ENCODE peak calls at places on chromosomes 11 and 22, in nine cellular contexts. One of them, this sample, is unnamed.

GRCh38 chr11:1299621-1300020 is 9.8 kb downstream of the TOLLIP start:
- DNase-seq in upper lobe of left lung: peak; percentile 79
- DNase-seq in cardiac fibroblast: no peak
- DNase-seq in CD14-positive monocyte: no peak
- DNase-seq in bronchial epithelial cell: no peak
- DNase-seq in GM13976: no peak
- DNase-seq in HCT116: no peak
- DNase-seq in upper lobe of right lung: no peak
- DNase-seq in astrocyte of the spinal cord: no peak
- DNase-seq in this sample: no peak

GRCh38 chr11:97234016-97234415 is 844.2 kb downstream of the JRKL start:
- DNase-seq in upper lobe of right lung: no peak
- DNase-seq in HCT116: no peak
- DNase-seq in upper lobe of left lung: no peak
- DNase-seq in CD14-positive monocyte: no peak
- DNase-seq in astrocyte of the spinal cord: no peak
- DNase-seq in GM13976: no peak
- DNase-seq in bronchial epithelial cell: no peak
- DNase-seq in cardiac fibroblast: no peak
- DNase-seq in this sample: no peak

GRCh38 chr11:70912226-70912840 is 340.0 kb downstream of the SHANK2 start:
- DNase-seq in cardiac fibroblast: no peak
- DNase-seq in astrocyte of the spinal cord: peak; percentile 7
- DNase-seq in bronchial epithelial cell: peak; percentile 65
- DNase-seq in upper lobe of left lung: no peak
- DNase-seq in GM13976: no peak
- DNase-seq in upper lobe of right lung: peak; percentile 1
- DNase-seq in HCT116: no peak
- DNase-seq in CD14-positive monocyte: no peak
- DNase-seq in this sample: no peak

GRCh38 chr11:77503006-77503405 is 29.1 kb upstream of the PAK1 start:
- DNase-seq in GM13976: no peak
- DNase-seq in CD14-positive monocyte: no peak
- DNase-seq in upper lobe of right lung: no peak
- DNase-seq in astrocyte of the spinal cord: no peak
- DNase-seq in bronchial epithelial cell: no peak
- DNase-seq in upper lobe of left lung: no peak
- DNase-seq in cardiac fibroblast: peak; percentile 29
- DNase-seq in HCT116: no peak
- DNase-seq in this sample: no peak

GRCh38 chr11:105838668-105839403 is 183.2 kb downstream of the MSANTD4 start:
- DNase-seq in upper lobe of right lung: no peak
- DNase-seq in GM13976: no peak
- DNase-seq in CD14-positive monocyte: no peak
- DNase-seq in astrocyte of the spinal cord: peak; percentile 48
- DNase-seq in bronchial epithelial cell: peak; percentile 83
- DNase-seq in upper lobe of left lung: no peak
- DNase-seq in HCT116: peak; percentile 35
- DNase-seq in cardiac fibroblast: no peak
- DNase-seq in this sample: no peak

GRCh38 chr22:29306830-29307657 is 594 bp downstream of the GAS2L1 start:
- DNase-seq in CD14-positive monocyte: no peak
- DNase-seq in astrocyte of the spinal cord: peak; percentile 83
- DNase-seq in upper lobe of left lung: peak; percentile 95
- DNase-seq in bronchial epithelial cell: peak; percentile 36
- DNase-seq in cardiac fibroblast: peak; percentile 80
- DNase-seq in upper lobe of right lung: peak; percentile 91
- DNase-seq in GM13976: peak; percentile 63
- DNase-seq in HCT116: no peak
- DNase-seq in this sample: no peak

GRCh38 chr11:111512296-111513239 is at the start of gene BTG4:
- DNase-seq in CD14-positive monocyte: no peak
- DNase-seq in astrocyte of the spinal cord: no peak
- DNase-seq in cardiac fibroblast: peak; percentile 13
- DNase-seq in GM13976: peak; percentile 43
- DNase-seq in upper lobe of left lung: peak; percentile 81
- DNase-seq in HCT116: no peak
- DNase-seq in bronchial epithelial cell: no peak
- DNase-seq in upper lobe of right lung: no peak
- DNase-seq in this sample: no peak

GRCh38 chr11:59247535-59248227 is 35.0 kb upstream of the MPEG1 start:
- DNase-seq in astrocyte of the spinal cord: peak; percentile 3
- DNase-seq in upper lobe of right lung: no peak
- DNase-seq in cardiac fibroblast: peak; percentile 81
- DNase-seq in HCT116: no peak
- DNase-seq in GM13976: no peak
- DNase-seq in CD14-positive monocyte: peak; percentile 67
- DNase-seq in bronchial epithelial cell: peak; percentile 43
- DNase-seq in upper lobe of left lung: no peak
- DNase-seq in this sample: peak; percentile 81

GRCh38 chr11:79626135-79626748 is 185.4 kb upstream of the TENM4 start:
- DNase-seq in GM13976: no peak
- DNase-seq in upper lobe of right lung: no peak
- DNase-seq in upper lobe of left lung: no peak
- DNase-seq in bronchial epithelial cell: peak; percentile 79
- DNase-seq in cardiac fibroblast: no peak
- DNase-seq in astrocyte of the spinal cord: no peak
- DNase-seq in CD14-positive monocyte: no peak
- DNase-seq in HCT116: no peak
- DNase-seq in this sample: no peak

GRCh38 chr11:11446967-11447366 is 93.9 kb upstream of the CSNK2A3 start:
- DNase-seq in upper lobe of right lung: no peak
- DNase-seq in cardiac fibroblast: no peak
- DNase-seq in GM13976: no peak
- DNase-seq in upper lobe of left lung: no peak
- DNase-seq in CD14-positive monocyte: no peak
- DNase-seq in HCT116: no peak
- DNase-seq in astrocyte of the spinal cord: no peak
- DNase-seq in bronchial epithelial cell: no peak
- DNase-seq in this sample: no peak

GRCh38 chr11:114233755-114234154 is 62.4 kb upstream of the NNMT start:
- DNase-seq in upper lobe of left lung: no peak
- DNase-seq in cardiac fibroblast: peak; percentile 26
- DNase-seq in bronchial epithelial cell: peak; percentile 10
- DNase-seq in astrocyte of the spinal cord: no peak
- DNase-seq in GM13976: no peak
- DNase-seq in upper lobe of right lung: no peak
- DNase-seq in HCT116: no peak
- DNase-seq in CD14-positive monocyte: no peak
- DNase-seq in this sample: no peak

GRCh38 chr22:31840581-31840980 is 86.8 kb downstream of the DEPDC5 start:
- DNase-seq in astrocyte of the spinal cord: no peak
- DNase-seq in upper lobe of left lung: no peak
- DNase-seq in HCT116: no peak
- DNase-seq in GM13976: no peak
- DNase-seq in CD14-positive monocyte: no peak
- DNase-seq in bronchial epithelial cell: no peak
- DNase-seq in upper lobe of right lung: no peak
- DNase-seq in cardiac fibroblast: no peak
- DNase-seq in this sample: no peak

GRCh38 chr22:45538284-45538683 is 35.6 kb downstream of the FBLN1 start:
- DNase-seq in GM13976: no peak
- DNase-seq in bronchial epithelial cell: no peak
- DNase-seq in astrocyte of the spinal cord: no peak
- DNase-seq in cardiac fibroblast: peak; percentile 58
- DNase-seq in HCT116: no peak
- DNase-seq in CD14-positive monocyte: no peak
- DNase-seq in upper lobe of left lung: no peak
- DNase-seq in upper lobe of right lung: no peak
- DNase-seq in this sample: no peak

GRCh38 chr11:44611687-44612437 is 46.4 kb downstream of the CD82 start:
- DNase-seq in upper lobe of left lung: no peak
- DNase-seq in CD14-positive monocyte: no peak
- DNase-seq in bronchial epithelial cell: no peak
- DNase-seq in upper lobe of right lung: no peak
- DNase-seq in astrocyte of the spinal cord: no peak
- DNase-seq in GM13976: peak; percentile 73
- DNase-seq in HCT116: no peak
- DNase-seq in cardiac fibroblast: no peak
- DNase-seq in this sample: no peak

GRCh38 chr11:803467-803742 is 1.6 kb downstream of the PIDD1 start:
- DNase-seq in HCT116: no peak
- DNase-seq in upper lobe of left lung: no peak
- DNase-seq in astrocyte of the spinal cord: no peak
- DNase-seq in cardiac fibroblast: no peak
- DNase-seq in bronchial epithelial cell: no peak
- DNase-seq in CD14-positive monocyte: no peak
- DNase-seq in upper lobe of right lung: no peak
- DNase-seq in GM13976: no peak
- DNase-seq in this sample: no peak

DNA sequence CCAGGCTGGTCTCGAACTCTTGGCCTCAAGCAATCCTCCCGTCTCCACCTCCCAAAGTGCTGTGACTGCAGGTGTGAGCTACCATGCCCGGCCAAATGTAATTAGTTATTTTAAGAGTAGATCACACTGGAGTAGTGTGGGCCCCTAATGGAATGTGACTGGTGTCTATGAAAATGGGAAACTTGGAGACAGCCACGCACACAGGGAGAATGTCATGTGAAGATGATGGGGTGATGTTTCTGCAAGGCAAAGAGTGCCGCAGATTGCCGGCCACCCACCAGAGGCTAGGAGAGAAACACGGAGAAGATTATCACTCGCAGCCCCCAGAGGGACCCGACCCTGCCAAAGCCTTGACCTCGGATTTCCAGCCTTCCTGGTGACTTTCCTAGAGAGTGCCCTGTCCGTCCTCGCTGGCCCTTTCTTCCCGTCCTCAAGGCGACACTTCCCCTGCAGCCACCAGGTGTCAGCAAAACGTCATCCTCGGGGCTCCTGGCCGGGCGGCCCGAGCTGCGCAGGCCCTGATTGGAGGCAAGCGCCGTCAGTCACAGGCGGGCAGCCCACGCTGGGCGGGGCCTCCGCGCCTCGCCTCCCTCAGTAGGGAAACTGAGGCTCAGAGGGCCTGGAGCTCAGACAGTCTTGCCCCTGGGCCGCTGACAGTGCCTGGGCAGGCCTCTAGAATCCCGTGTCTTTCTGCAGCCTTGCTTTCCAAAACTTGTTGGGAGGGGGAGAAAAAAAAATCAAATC is 16.3 kb downstream of the CRYBB2 start:
- DNase-seq in cardiac fibroblast: peak; percentile 84
- DNase-seq in HCT116: peak; percentile 84
- DNase-seq in GM13976: peak; percentile 99
- DNase-seq in astrocyte of the spinal cord: peak; percentile 67
- DNase-seq in CD14-positive monocyte: no peak
- DNase-seq in upper lobe of left lung: peak; percentile 91
- DNase-seq in bronchial epithelial cell: peak; percentile 55
- DNase-seq in upper lobe of right lung: peak; percentile 89
- DNase-seq in this sample: peak; percentile 22
- TF ChIP-seq CTCF in cardiac fibroblast: peak; percentile 68
- TF ChIP-seq CTCF in HCT116: peak; percentile 83
- TF ChIP-seq CTCF in GM13976: peak; percentile 72
- TF ChIP-seq CTCF in astrocyte of the spinal cord: peak; percentile 68
- TF ChIP-seq CTCF in CD14-positive monocyte: peak; percentile 30
- TF ChIP-seq CTCF in upper lobe of left lung: peak; percentile 74
- TF ChIP-seq CTCF in bronchial epithelial cell: peak; percentile 91
- TF ChIP-seq CTCF in upper lobe of right lung: peak; percentile 60
- TF ChIP-seq CTCF in this sample: peak; percentile 44

DNA sequence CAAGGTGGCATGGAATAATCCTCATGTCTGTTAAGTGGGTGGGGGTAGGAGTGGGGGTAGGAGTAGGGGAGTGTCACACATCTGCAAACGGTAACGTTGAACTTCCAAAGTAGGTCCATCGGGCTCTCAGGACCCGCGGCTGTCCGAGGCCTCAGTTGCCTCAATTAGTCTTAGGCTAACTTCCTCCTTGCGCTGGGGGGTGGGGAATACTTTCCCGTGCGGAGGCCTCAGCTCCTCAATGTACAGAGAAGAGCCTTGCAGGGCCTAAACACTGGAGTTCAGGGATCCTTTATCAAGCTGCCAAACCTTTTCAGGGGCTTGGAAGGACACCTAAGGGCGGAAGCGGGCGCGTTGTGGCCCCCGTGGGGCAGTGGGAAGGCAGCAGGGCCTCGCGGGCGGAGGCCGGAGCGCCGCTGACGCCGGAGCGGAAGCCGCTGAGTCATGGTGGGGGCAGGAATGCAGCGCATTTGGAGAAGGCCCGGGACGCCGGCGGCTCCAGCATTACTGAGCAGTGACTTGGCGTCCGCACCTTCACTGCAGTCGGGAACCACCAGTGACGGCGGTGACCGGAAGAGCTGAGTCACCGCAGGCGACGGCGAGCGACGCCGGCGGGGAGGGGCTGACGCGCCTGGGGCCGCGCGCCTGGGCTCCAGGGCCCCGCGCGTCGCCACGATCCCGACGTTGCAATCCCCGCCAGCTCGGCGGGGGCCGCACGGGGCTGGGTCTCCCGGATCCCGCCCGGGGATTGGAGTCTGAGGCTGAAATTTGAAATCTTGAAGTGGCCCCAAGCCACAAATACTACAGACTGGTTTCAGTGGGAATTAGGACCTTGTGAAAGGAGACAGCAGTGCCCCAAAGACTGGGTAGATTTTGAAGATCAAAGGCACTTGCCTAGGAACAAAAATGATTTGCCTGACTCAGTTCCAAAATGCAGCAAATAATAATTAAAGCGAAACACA is 20.2 kb upstream of the IPO7 start:
- DNase-seq in bronchial epithelial cell: peak; percentile 93
- DNase-seq in astrocyte of the spinal cord: peak; percentile 98
- DNase-seq in GM13976: peak; percentile 96
- DNase-seq in upper lobe of right lung: peak; percentile 98
- DNase-seq in HCT116: peak; percentile 97
- DNase-seq in cardiac fibroblast: peak; percentile 97
- DNase-seq in upper lobe of left lung: peak; percentile 96
- DNase-seq in CD14-positive monocyte: peak; percentile 98
- DNase-seq in this sample: peak; percentile 91
- TF ChIP-seq CTCF in bronchial epithelial cell: no peak
- TF ChIP-seq CTCF in astrocyte of the spinal cord: no peak
- TF ChIP-seq CTCF in GM13976: no peak
- TF ChIP-seq CTCF in upper lobe of right lung: no peak
- TF ChIP-seq CTCF in HCT116: no peak
- TF ChIP-seq CTCF in cardiac fibroblast: no peak
- TF ChIP-seq CTCF in upper lobe of left lung: no peak
- TF ChIP-seq CTCF in CD14-positive monocyte: no peak
- TF ChIP-seq CTCF in this sample: no peak

GRCh38 chr11:124799384-124800225 is 601 bp downstream of the MSANTD2 start:
- DNase-seq in CD14-positive monocyte: no peak
- DNase-seq in astrocyte of the spinal cord: peak; percentile 31
- DNase-seq in GM13976: peak; percentile 68
- DNase-seq in HCT116: no peak
- DNase-seq in cardiac fibroblast: peak; percentile 28
- DNase-seq in upper lobe of right lung: peak; percentile 76
- DNase-seq in upper lobe of left lung: peak; percentile 90
- DNase-seq in bronchial epithelial cell: no peak
- DNase-seq in this sample: no peak
- TF ChIP-seq CTCF in CD14-positive monocyte: no peak
- TF ChIP-seq CTCF in astrocyte of the spinal cord: no peak
- TF ChIP-seq CTCF in GM13976: no peak
- TF ChIP-seq CTCF in HCT116: no peak
- TF ChIP-seq CTCF in cardiac fibroblast: no peak
- TF ChIP-seq CTCF in upper lobe of right lung: no peak
- TF ChIP-seq CTCF in upper lobe of left lung: no peak
- TF ChIP-seq CTCF in bronchial epithelial cell: no peak
- TF ChIP-seq CTCF in this sample: no peak

DNA sequence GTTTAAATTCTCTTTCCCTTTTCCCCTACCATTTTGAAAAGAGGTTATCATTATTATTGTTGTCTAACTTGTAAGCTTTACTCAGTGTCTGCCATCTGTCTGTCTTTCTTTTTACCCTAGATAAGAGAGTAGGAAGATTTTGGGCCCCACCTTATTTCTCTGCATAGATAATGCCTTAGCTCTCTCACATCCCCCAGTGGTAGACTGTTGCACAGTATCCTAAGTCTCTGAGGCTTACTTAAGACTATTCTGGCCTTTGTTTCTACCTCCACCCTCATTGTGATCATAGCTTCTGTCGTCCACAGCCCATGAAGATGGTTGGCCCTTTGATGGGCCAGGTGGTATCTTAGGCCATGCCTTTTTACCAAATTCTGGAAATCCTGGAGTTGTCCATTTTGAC is 3.6 kb upstream of the OR51L1 start:
- DNase-seq in upper lobe of right lung: no peak
- DNase-seq in GM13976: no peak
- DNase-seq in cardiac fibroblast: peak; percentile 21
- DNase-seq in HCT116: no peak
- DNase-seq in astrocyte of the spinal cord: peak; percentile 9
- DNase-seq in upper lobe of left lung: no peak
- DNase-seq in CD14-positive monocyte: no peak
- DNase-seq in bronchial epithelial cell: no peak
- DNase-seq in this sample: no peak
- TF ChIP-seq CTCF in upper lobe of right lung: no peak
- TF ChIP-seq CTCF in GM13976: no peak
- TF ChIP-seq CTCF in cardiac fibroblast: peak; percentile 37
- TF ChIP-seq CTCF in HCT116: peak; percentile 36
- TF ChIP-seq CTCF in astrocyte of the spinal cord: peak; percentile 55
- TF ChIP-seq CTCF in upper lobe of left lung: no peak
- TF ChIP-seq CTCF in CD14-positive monocyte: no peak
- TF ChIP-seq CTCF in bronchial epithelial cell: no peak
- TF ChIP-seq CTCF in this sample: peak; percentile 22

This sample was measured in AG09319.